ENCODE peak calls at places on chromosomes 2 and 18, in six cellular contexts. One of them, this sample, is unnamed.

GRCh38 chr2:65351234-65351947 is 81.0 kb downstream of the SPRED2 start:
- DNase-seq in right lobe of liver: no peak
- DNase-seq in esophagus squamous epithelium: no peak
- DNase-seq in A549: no peak
- DNase-seq in endothelial cell: no peak
- DNase-seq in GM20000: no peak
- DNase-seq in this sample: no peak

GRCh38 chr2:200788129-200788718 is 23.5 kb upstream of the BZW1 start:
- DNase-seq in right lobe of liver: no peak
- DNase-seq in esophagus squamous epithelium: no peak
- DNase-seq in A549: no peak
- DNase-seq in endothelial cell: no peak
- DNase-seq in GM20000: no peak
- DNase-seq in this sample: no peak

GRCh38 chr18:6489977-6490376 is 75.3 kb upstream of the L3MBTL4 start:
- DNase-seq in right lobe of liver: no peak
- DNase-seq in esophagus squamous epithelium: no peak
- DNase-seq in A549: no peak
- DNase-seq in endothelial cell: no peak
- DNase-seq in GM20000: no peak
- DNase-seq in this sample: no peak

GRCh38 chr18:49725809-49726514 is 87.4 kb downstream of the ACAA2 start:
- DNase-seq in right lobe of liver: peak; percentile 61
- DNase-seq in esophagus squamous epithelium: no peak
- DNase-seq in A549: peak; percentile 18
- DNase-seq in endothelial cell: peak; percentile 36
- DNase-seq in GM20000: no peak
- DNase-seq in this sample: no peak

GRCh38 chr2:47205576-47206141 is 50.6 kb upstream of the STPG4 start:
- DNase-seq in right lobe of liver: peak; percentile 70
- DNase-seq in esophagus squamous epithelium: no peak
- DNase-seq in A549: no peak
- DNase-seq in endothelial cell: no peak
- DNase-seq in GM20000: no peak
- DNase-seq in this sample: no peak

GRCh38 chr2:121092095-121092494 is 192.9 kb downstream of the TFCP2L1 start:
- DNase-seq in right lobe of liver: no peak
- DNase-seq in esophagus squamous epithelium: no peak
- DNase-seq in A549: no peak
- DNase-seq in endothelial cell: no peak
- DNase-seq in GM20000: no peak
- DNase-seq in this sample: no peak

GRCh38 chr2:178404380-178404767 is 46.6 kb downstream of the PRKRA start:
- DNase-seq in right lobe of liver: no peak
- DNase-seq in esophagus squamous epithelium: no peak
- DNase-seq in A549: no peak
- DNase-seq in endothelial cell: no peak
- DNase-seq in GM20000: peak; percentile 78
- DNase-seq in this sample: peak; percentile 81

GRCh38 chr18:47755102-47755456 is 175.4 kb downstream of the SMAD2 start:
- DNase-seq in right lobe of liver: no peak
- DNase-seq in esophagus squamous epithelium: no peak
- DNase-seq in A549: no peak
- DNase-seq in endothelial cell: no peak
- DNase-seq in GM20000: no peak
- DNase-seq in this sample: no peak

GRCh38 chr2:31008571-31009114 is 129.6 kb downstream of the GALNT14 start:
- DNase-seq in right lobe of liver: no peak
- DNase-seq in esophagus squamous epithelium: no peak
- DNase-seq in A549: no peak
- DNase-seq in endothelial cell: no peak
- DNase-seq in GM20000: no peak
- DNase-seq in this sample: no peak

GRCh38 chr2:99285521-99285920 is 15.5 kb downstream of the LYG1 start:
- DNase-seq in right lobe of liver: no peak
- DNase-seq in esophagus squamous epithelium: no peak
- DNase-seq in A549: no peak
- DNase-seq in endothelial cell: no peak
- DNase-seq in GM20000: no peak
- DNase-seq in this sample: no peak

GRCh38 chr18:26963292-26963691 is 97.8 kb upstream of the AQP4 start:
- DNase-seq in right lobe of liver: no peak
- DNase-seq in esophagus squamous epithelium: no peak
- DNase-seq in A549: no peak
- DNase-seq in endothelial cell: no peak
- DNase-seq in GM20000: no peak
- DNase-seq in this sample: no peak
- TF ChIP-seq CTCF in right lobe of liver: peak; percentile 47
- TF ChIP-seq CTCF in esophagus squamous epithelium: no peak
- TF ChIP-seq CTCF in A549: peak; percentile 24
- TF ChIP-seq CTCF in endothelial cell: no peak
- TF ChIP-seq CTCF in GM20000: no peak
- TF ChIP-seq CTCF in this sample: no peak

DNA sequence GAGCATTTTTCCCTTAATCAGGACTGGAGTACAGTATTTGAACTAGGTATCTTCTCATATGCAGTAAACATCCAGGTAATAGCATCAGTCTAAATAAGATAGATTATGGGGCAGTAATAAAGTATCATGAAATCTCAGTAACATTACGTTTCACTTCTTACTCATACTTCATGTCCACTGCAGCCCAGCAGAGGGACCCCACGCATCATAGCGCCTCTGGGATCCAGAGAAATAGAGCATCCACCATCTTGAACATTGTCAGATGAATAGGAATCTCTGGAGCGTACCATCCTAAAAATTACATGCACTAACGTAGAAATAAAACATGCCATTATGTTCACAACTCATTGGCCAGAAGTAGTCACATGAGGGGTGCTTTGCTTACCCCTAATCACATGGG is 499.0 kb downstream of the CPS1 start:
- DNase-seq in right lobe of liver: no peak
- DNase-seq in esophagus squamous epithelium: no peak
- DNase-seq in A549: no peak
- DNase-seq in endothelial cell: peak; percentile 39
- DNase-seq in GM20000: no peak
- DNase-seq in this sample: no peak
- TF ChIP-seq CTCF in right lobe of liver: no peak
- TF ChIP-seq CTCF in esophagus squamous epithelium: no peak
- TF ChIP-seq CTCF in A549: peak; percentile 16
- TF ChIP-seq CTCF in endothelial cell: no peak
- TF ChIP-seq CTCF in GM20000: no peak
- TF ChIP-seq CTCF in this sample: no peak

DNA sequence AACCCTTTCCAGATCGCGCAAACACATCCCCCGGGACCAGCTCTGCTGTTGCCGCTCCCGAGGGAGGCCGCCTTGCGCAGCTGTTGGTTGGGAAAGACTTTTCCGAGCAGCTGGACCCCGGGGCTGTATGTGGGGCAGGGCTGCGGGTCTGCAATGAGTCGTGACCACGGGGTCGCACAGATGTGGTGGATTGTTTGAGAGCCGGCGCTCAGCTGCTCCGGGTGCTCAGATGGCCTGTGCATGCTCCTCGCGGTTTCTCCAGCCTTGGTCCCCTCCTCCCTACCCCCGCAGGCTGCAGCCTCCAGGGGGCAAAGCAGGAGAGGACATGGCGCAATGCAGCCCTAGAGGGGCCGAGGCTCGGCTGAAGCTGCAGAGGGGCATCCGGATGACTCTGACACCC is 105.2 kb upstream of the OTOS start:
- DNase-seq in right lobe of liver: no peak
- DNase-seq in esophagus squamous epithelium: no peak
- DNase-seq in A549: no peak
- DNase-seq in endothelial cell: no peak
- DNase-seq in GM20000: no peak
- DNase-seq in this sample: no peak
- TF ChIP-seq CTCF in right lobe of liver: no peak
- TF ChIP-seq CTCF in esophagus squamous epithelium: no peak
- TF ChIP-seq CTCF in A549: no peak
- TF ChIP-seq CTCF in endothelial cell: no peak
- TF ChIP-seq CTCF in GM20000: no peak
- TF ChIP-seq CTCF in this sample: no peak

GRCh38 chr2:232876071-232876977 is 6.3 kb downstream of the SNORC start:
- DNase-seq in right lobe of liver: peak; percentile 69
- DNase-seq in esophagus squamous epithelium: no peak
- DNase-seq in A549: peak; percentile 47
- DNase-seq in endothelial cell: peak; percentile 38
- DNase-seq in GM20000: peak; percentile 72
- DNase-seq in this sample: peak; percentile 56
- TF ChIP-seq CTCF in right lobe of liver: peak; percentile 7
- TF ChIP-seq CTCF in esophagus squamous epithelium: no peak
- TF ChIP-seq CTCF in A549: peak; percentile 18
- TF ChIP-seq CTCF in endothelial cell: peak; percentile 18
- TF ChIP-seq CTCF in GM20000: peak; percentile 15
- TF ChIP-seq CTCF in this sample: peak; percentile 20

GRCh38 chr2:149601141-149601796 is 13.7 kb upstream of the MMADHC start:
- DNase-seq in right lobe of liver: no peak
- DNase-seq in esophagus squamous epithelium: no peak
- DNase-seq in A549: no peak
- DNase-seq in endothelial cell: no peak
- DNase-seq in GM20000: no peak
- DNase-seq in this sample: no peak
- TF ChIP-seq CTCF in right lobe of liver: no peak
- TF ChIP-seq CTCF in esophagus squamous epithelium: no peak
- TF ChIP-seq CTCF in A549: no peak
- TF ChIP-seq CTCF in endothelial cell: no peak
- TF ChIP-seq CTCF in GM20000: no peak
- TF ChIP-seq CTCF in this sample: no peak

GRCh38 chr2:101986386-101986785 is 5.4 kb upstream of the IL1R2 start:
- DNase-seq in right lobe of liver: no peak
- DNase-seq in esophagus squamous epithelium: no peak
- DNase-seq in A549: no peak
- DNase-seq in endothelial cell: no peak
- DNase-seq in GM20000: no peak
- DNase-seq in this sample: no peak

GRCh38 chr2:101985793-101986164 is 6.0 kb upstream of the IL1R2 start:
- DNase-seq in right lobe of liver: no peak
- DNase-seq in esophagus squamous epithelium: no peak
- DNase-seq in A549: no peak
- DNase-seq in endothelial cell: no peak
- DNase-seq in GM20000: no peak
- DNase-seq in this sample: no peak

GRCh38 chr2:101988541-101988940 is 3.2 kb upstream of the IL1R2 start:
- DNase-seq in right lobe of liver: no peak
- DNase-seq in esophagus squamous epithelium: no peak
- DNase-seq in A549: no peak
- DNase-seq in endothelial cell: no peak
- DNase-seq in GM20000: no peak
- DNase-seq in this sample: no peak

GRCh38 chr2:101986804-101987740 is 4.7 kb upstream of the IL1R2 start:
- DNase-seq in right lobe of liver: no peak
- DNase-seq in esophagus squamous epithelium: no peak
- DNase-seq in A549: no peak
- DNase-seq in endothelial cell: no peak
- DNase-seq in GM20000: no peak
- DNase-seq in this sample: no peak

GRCh38 chr2:101987832-101988231 is 3.9 kb upstream of the IL1R2 start:
- DNase-seq in right lobe of liver: no peak
- DNase-seq in esophagus squamous epithelium: no peak
- DNase-seq in A549: no peak
- DNase-seq in endothelial cell: no peak
- DNase-seq in GM20000: no peak
- DNase-seq in this sample: no peak
- TF ChIP-seq CTCF in right lobe of liver: no peak
- TF ChIP-seq CTCF in esophagus squamous epithelium: no peak
- TF ChIP-seq CTCF in A549: no peak
- TF ChIP-seq CTCF in endothelial cell: no peak
- TF ChIP-seq CTCF in GM20000: no peak
- TF ChIP-seq CTCF in this sample: no peak

This sample was measured in GM10248.